ENCODE peak calls at places on chromosomes 5 and 9, in six cellular contexts. J, O, H, T, S and D are unnamed samples.
A peak's percentile ranks its signal among the peaks of the same experiment; 100 is the strongest.

GRCh38 chr9:78300209-78300608 is 3.3 kb downstream of the PSAT1 start:
- DNase-seq in S (no peak), O (no peak), H (no peak), J (no peak), T (no peak), D (no peak)

GRCh38 chr9:12739014-12739413 is 35.8 kb upstream of the LURAP1L start:
- DNase-seq in O (no peak), T (no peak), J (no peak), S (no peak), H (no peak), D (no peak)

GRCh38 chr9:13054381-13054780 is 225.1 kb downstream of the MPDZ start:
- DNase-seq in S (no peak), T (no peak), O (no peak), J (no peak), H (no peak), D (no peak)

GRCh38 chr5:55636711-55637110 is 75.4 kb downstream of the SLC38A9 start:
- DNase-seq in H (peak; percentile 37), O (no peak), S (no peak), T (peak; percentile 32), J (no peak), D (no peak)

GRCh38 chr9:129391215-129391614 is 213.2 kb upstream of the IER5L start:
- DNase-seq in O (no peak), J (no peak), H (no peak), T (no peak), S (no peak), D (no peak)

GRCh38 chr9:76610009-76610352 is 151.0 kb downstream of the GCNT1 start:
- DNase-seq in O (no peak), H (peak; percentile 19), S (no peak), J (no peak), T (no peak), D (no peak)

GRCh38 chr5:17248999-17249634 is 31.7 kb downstream of the BASP1 start:
- DNase-seq in T (peak; percentile 74), J (no peak), S (peak; percentile 61), O (no peak), H (no peak), D (no peak)

GRCh38 chr5:67156976-67157583 is 39.5 kb downstream of the CD180 start:
- DNase-seq in T (peak; percentile 24), J (no peak), S (no peak), O (no peak), H (no peak), D (peak; percentile 70)

GRCh38 chr5:40736103-40736875 is 19.5 kb downstream of the TTC33 start:
- DNase-seq in H (no peak), J (no peak), S (peak; percentile 50), T (no peak), O (no peak), D (peak; percentile 53)

GRCh38 chr5:75037106-75037505 is 15.3 kb downstream of the GCNT4 start:
- DNase-seq in S (no peak), J (peak; percentile 49), H (peak; percentile 71), O (no peak), T (peak; percentile 56), D (no peak)

GRCh38 chr5:14144586-14145355 is 1.6 kb downstream of the TRIO start:
- DNase-seq in J (peak; percentile 55), H (peak; percentile 61), S (peak; percentile 43), O (peak; percentile 52), T (peak; percentile 49), D (peak; percentile 88)

GRCh38 chr5:14267166-14267838 is 124.2 kb downstream of the TRIO start:
- DNase-seq in T (peak; percentile 65), S (no peak), H (no peak), O (no peak), J (no peak), D (no peak)

GRCh38 chr5:100550531-100551036 is 15.4 kb downstream of the FAM174A start:
- DNase-seq in O (no peak), J (no peak), H (no peak), T (no peak), S (no peak), D (peak; percentile 73)

GRCh38 chr9:134099123-134099761 is 31.4 kb upstream of the BRD3 start:
- DNase-seq in H (no peak), S (no peak), O (no peak), T (peak; percentile 70), J (peak; percentile 45), D (peak; percentile 67)

GRCh38 chr9:88303785-88304495 is 84.3 kb upstream of the SPIN1 start:
- DNase-seq in S (no peak), H (no peak), O (no peak), T (no peak), J (peak; percentile 71), D (peak; percentile 41)

GRCh38 chr9:16136961-16137360 is 584.1 kb downstream of the CCDC171 start:
- DNase-seq in O (no peak), S (no peak), J (no peak), T (no peak), H (no peak), D (no peak)